ENCODE peak calls at places on chromosomes 6 and 20, in nine cellular contexts. L, T, G, X, W, O, R, A and Q are unnamed samples.
A peak's percentile ranks its signal among the peaks of the same experiment; 100 is the strongest.

GRCh38 chr6:168105813-168106660 is 27.0 kb upstream of the FRMD1 start:
- DNase-seq in A (no peak), O (peak; percentile 31), X (no peak), G (no peak), R (no peak), T (no peak), W (no peak), L (no peak), Q (no peak)

GRCh38 chr6:158793432-158793831 is 25.7 kb downstream of the EZR start:
- DNase-seq in T (no peak), R (no peak), X (no peak), A (no peak), W (no peak), O (peak; percentile 55), L (no peak), G (no peak), Q (no peak)

GRCh38 chr6:73719041-73719440 is 23.0 kb downstream of the CD109 start:
- DNase-seq in W (no peak), T (no peak), A (no peak), G (no peak), L (no peak), X (no peak), O (no peak), R (no peak), Q (no peak)

GRCh38 chr6:134992155-134992554 is 42.3 kb upstream of the ALDH8A1 start:
- DNase-seq in A (no peak), R (no peak), W (no peak), L (no peak), G (no peak), O (no peak), X (no peak), T (no peak), Q (no peak)

GRCh38 chr6:51814418-51814817 is 273.0 kb downstream of the PKHD1 start:
- DNase-seq in O (no peak), W (peak; percentile 25), X (no peak), T (no peak), R (no peak), G (no peak), A (no peak), L (no peak), Q (no peak)

GRCh38 chr20:7302256-7302655 is 534.8 kb downstream of the BMP2 start:
- DNase-seq in G (no peak), T (no peak), O (no peak), L (no peak), X (no peak), R (peak; percentile 17), A (no peak), W (no peak), Q (no peak)

GRCh38 chr6:44105146-44105545 is 22.1 kb downstream of the MRPL14 start:
- DNase-seq in A (no peak), W (no peak), T (no peak), G (no peak), X (no peak), O (no peak), L (no peak), R (no peak), Q (no peak)

GRCh38 chr20:3072530-3073250 is 1.3 kb downstream of the OXT start:
- DNase-seq in A (no peak), G (no peak), W (no peak), O (no peak), T (no peak), L (no peak), R (no peak), X (no peak), Q (no peak)

GRCh38 chr6:111922454-111923297 is 49.4 kb upstream of the FYN start:
- DNase-seq in A (no peak), G (no peak), X (peak; percentile 95), L (no peak), O (no peak), T (no peak), W (no peak), R (no peak), Q (no peak)

GRCh38 chr6:31139599-31139998 is 733 bp upstream of the PSORS1C2 start:
- DNase-seq in L (no peak), G (peak; percentile 41), T (no peak), R (no peak), O (no peak), X (no peak), A (no peak), W (no peak), Q (no peak)

GRCh38 chr20:1491281-1491840 is at the start of gene SIRPB2:
- DNase-seq in A (peak; percentile 69), R (no peak), L (no peak), O (no peak), G (peak; percentile 47), W (no peak), T (peak; percentile 28), X (no peak), Q (no peak)

GRCh38 chr20:1491891-1492642 is 847 bp upstream of the SIRPB2 start:
- DNase-seq in R (no peak), T (no peak), G (no peak), O (no peak), X (peak; percentile 18), A (no peak), L (no peak), W (no peak), Q (no peak)

GRCh38 chr20:1489764-1490436 is 1.3 kb downstream of the SIRPB2 start:
- DNase-seq in W (no peak), X (no peak), R (no peak), L (no peak), O (no peak), A (peak; percentile 57), T (peak; percentile 29), G (no peak), Q (no peak)

GRCh38 chr20:1490643-1491042 is 577 bp downstream of the SIRPB2 start:
- DNase-seq in X (no peak), A (no peak), W (no peak), O (no peak), T (no peak), R (no peak), G (no peak), L (no peak), Q (no peak)

DNA sequence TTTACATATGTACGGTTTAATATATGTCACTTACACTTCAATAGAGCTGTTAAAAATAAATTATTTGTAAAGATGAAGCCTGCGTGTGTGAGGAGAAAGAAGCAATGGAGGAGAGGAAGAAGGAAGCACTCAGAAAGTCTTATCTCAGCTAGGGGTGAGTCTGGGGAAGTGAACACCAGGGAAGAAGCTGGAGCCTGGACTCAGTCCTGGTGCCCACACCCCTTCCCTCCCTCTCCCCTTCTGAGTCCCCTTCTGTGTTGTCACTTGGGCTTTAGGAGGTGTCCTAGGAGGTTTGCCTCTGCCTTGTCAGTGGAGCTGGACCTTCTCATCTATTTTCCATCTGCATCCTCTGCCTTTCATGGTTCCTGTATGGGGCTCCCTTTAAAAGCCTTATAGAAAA is 1.9 kb downstream of the SIRPB2 start:
- DNase-seq in L (no peak), O (no peak), W (no peak), G (no peak), A (no peak), X (no peak), T (no peak), R (no peak), Q (no peak)
- H3K27ac ChIP-seq in L (no peak overlapping the region), O (no peak overlapping the region), W (no peak overlapping the region), G (no peak overlapping the region), A (no peak overlapping the region), X (no peak overlapping the region), T (no peak overlapping the region), R (no peak overlapping the region), Q (no peak overlapping the region)

GRCh38 chr6:1075880-1076279 is 236.0 kb upstream of the FOXQ1 start:
- DNase-seq in L (no peak), O (no peak), G (no peak), W (no peak), R (no peak), T (no peak), X (no peak), A (no peak), Q (no peak)
- H3K27ac ChIP-seq in L (no peak overlapping the region), O (no peak overlapping the region), G (no peak overlapping the region), W (no peak overlapping the region), R (no peak overlapping the region), T (no peak overlapping the region), X (no peak overlapping the region), A (no peak overlapping the region), Q (no peak overlapping the region)

GRCh38 chr20:46089338-46090094 is at the start of gene NCOA5:
- DNase-seq in T (peak; percentile 98), R (peak; percentile 92), W (peak; percentile 80), G (peak; percentile 98), O (peak; percentile 92), A (peak; percentile 95), L (peak; percentile 90), X (peak; percentile 75), Q (peak; percentile 96)
- H3K27ac ChIP-seq in T (peak within 1 kb of the TSS; percentile 98), R (peak within 1 kb of the TSS; percentile 92), W (peak within 1 kb of the TSS; percentile 99), G (peak within 1 kb of the TSS; percentile 98), O (peak within 1 kb of the TSS; percentile 98), A (peak within 1 kb of the TSS; percentile 97), L (peak within 1 kb of the TSS; percentile 85), X (peak within 1 kb of the TSS; percentile 92), Q (peak within 1 kb of the TSS; percentile 94)

GRCh38 chr6:33317668-33318425 is at the start of gene ZBTB22:
- DNase-seq in L (peak; percentile 96), O (peak; percentile 91), T (peak; percentile 100), X (peak; percentile 99), A (peak; percentile 100), G (peak; percentile 99), R (peak; percentile 100), W (peak; percentile 95), Q (peak; percentile 100)

GRCh38 chr6:33319939-33320314 is 2.4 kb upstream of the ZBTB22 start:
- DNase-seq in W (no peak), R (no peak), G (no peak), L (no peak), X (no peak), O (no peak), T (no peak), A (no peak), Q (no peak)

GRCh38 chr6:33318426-33319073 is 1.0 kb upstream of the ZBTB22 start:
- DNase-seq in X (no peak), W (no peak), O (no peak), T (no peak), G (no peak), L (no peak), A (no peak), R (no peak), Q (no peak)

GRCh38 chr6:33321227-33321626 is 3.7 kb upstream of the ZBTB22 start:
- DNase-seq in R (no peak), X (no peak), T (no peak), W (no peak), O (no peak), G (no peak), L (no peak), A (no peak), Q (no peak)

DNA sequence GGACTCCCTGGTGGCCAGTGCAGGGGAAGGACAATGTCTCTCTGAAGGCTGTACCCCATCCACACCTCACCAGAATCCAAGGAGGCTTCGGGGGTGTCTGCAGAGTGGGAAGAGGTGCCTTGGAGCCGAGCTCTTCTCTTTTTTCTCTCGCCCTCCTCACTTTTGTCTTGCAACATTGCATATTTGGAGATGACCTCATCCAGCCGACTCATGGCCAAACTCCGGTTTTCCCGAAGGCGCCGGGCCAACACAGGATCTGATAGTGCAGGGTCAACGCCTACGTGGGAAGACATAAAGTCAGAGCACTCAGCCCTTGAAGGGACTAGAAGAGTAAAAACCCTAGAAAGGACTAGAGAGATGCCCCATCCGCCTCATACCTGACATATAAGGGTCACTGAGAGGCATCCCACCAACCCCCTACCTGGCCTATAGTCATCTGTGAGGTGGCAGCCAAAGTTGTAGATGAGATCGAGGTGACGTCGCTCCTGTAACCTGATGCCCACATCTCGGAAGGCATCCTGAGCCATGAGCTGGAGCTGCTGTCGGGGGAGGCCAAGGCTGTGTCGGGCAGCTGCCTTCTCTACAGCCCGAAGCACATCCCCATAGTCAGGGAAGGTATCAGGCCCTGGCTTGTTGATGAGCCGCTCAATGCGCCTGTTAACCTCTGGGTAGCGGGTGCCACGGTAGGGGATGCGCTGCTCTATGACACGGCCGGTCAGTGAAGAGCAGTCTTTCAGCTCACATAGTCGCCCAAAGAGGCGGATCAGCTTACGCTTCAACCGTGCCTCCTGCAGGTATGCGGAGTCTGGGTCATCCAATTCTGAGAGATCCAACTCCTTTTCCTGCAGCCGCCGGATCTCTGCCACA is 3.0 kb upstream of the ZBTB22 start:
- DNase-seq in A (peak; percentile 80), R (no peak), X (no peak), T (peak; percentile 84), O (no peak), G (peak; percentile 75), L (no peak), W (no peak), Q (no peak)
- H3K27ac ChIP-seq in A (peak overlapping the region; percentile 94), R (no peak overlapping the region), X (peak overlapping the region; percentile 42), T (peak overlapping the region; percentile 43), O (peak overlapping the region; percentile 89), G (peak overlapping the region; percentile 85), L (peak overlapping the region; percentile 6), W (peak overlapping the region; percentile 36), Q (no peak overlapping the region)